ENCODE peak calls at places on chromosomes 11 and 22, in eight cellular contexts. V is heart right ventricle, N is AG04450, C is GM12864, H is neural progenitor cell, F is mammary epithelial cell, P is fibroblast of lung, S is coronary artery. B is an unnamed sample.

GRCh38 chr11:30091728-30092127 is 74.9 kb upstream of the KCNA4 start:
- DNase-seq in S (no peak), F (no peak), C (no peak), H (no peak), N (no peak), P (no peak), V (no peak), B (no peak)

GRCh38 chr22:38424525-38425080 is 30.4 kb downstream of the KCNJ4 start:
- DNase-seq in S (no peak), C (no peak), F (no peak), N (no peak), V (no peak), H (no peak), P (no peak), B (no peak)

GRCh38 chr22:50252081-50253045 is 1.3 kb upstream of the HDAC10 start:
- DNase-seq in V (peak; percentile 76), C (no peak), P (peak; percentile 47), H (peak; percentile 83), S (no peak), F (peak; percentile 64), N (no peak), B (peak; percentile 61)

GRCh38 chr11:1301220-1302000 is 8.0 kb downstream of the TOLLIP start:
- DNase-seq in F (no peak), S (peak; percentile 61), C (no peak), V (no peak), H (no peak), N (no peak), P (no peak), B (no peak)

GRCh38 chr22:45082795-45083194 is 73.0 kb upstream of the PHF21B start:
- DNase-seq in V (no peak), C (no peak), H (peak; percentile 52), N (no peak), F (no peak), P (no peak), S (no peak), B (no peak)

GRCh38 chr22:26592368-26593015 is 2.6 kb upstream of the TPST2 start:
- DNase-seq in P (no peak), S (no peak), V (no peak), N (no peak), H (no peak), C (peak; percentile 54), F (peak; percentile 53), B (peak; percentile 46)

GRCh38 chr22:41021655-41022454 is 70.5 kb upstream of the EP300 start:
- DNase-seq in F (peak; percentile 53), C (no peak), H (peak; percentile 76), P (peak; percentile 35), S (peak; percentile 81), V (peak; percentile 64), N (no peak), B (peak; percentile 76)

GRCh38 chr11:70073881-70074371 is 4.2 kb upstream of the ANO1 start:
- DNase-seq in P (peak; percentile 90), F (peak; percentile 91), S (peak; percentile 62), C (no peak), V (peak; percentile 75), N (no peak), H (no peak), B (peak; percentile 34)

GRCh38 chr22:39994566-39995345 is at the start of gene FAM83F:
- DNase-seq in P (no peak), C (no peak), N (no peak), F (peak; percentile 69), H (peak; percentile 78), S (no peak), V (no peak), B (no peak)

GRCh38 chr22:38109391-38110000 is 988 bp downstream of the BAIAP2L2 start:
- DNase-seq in F (no peak), V (no peak), C (no peak), P (no peak), N (no peak), S (no peak), H (peak; percentile 31), B (no peak)

GRCh38 chr11:63635762-63636465 is 21.7 kb upstream of the PLAAT3 start:
- DNase-seq in P (peak; percentile 41), H (peak; percentile 83), V (peak; percentile 49), C (peak; percentile 30), S (no peak), F (peak; percentile 37), N (peak; percentile 27), B (peak; percentile 26)

GRCh38 chr22:31588970-31589675 is 72.9 kb downstream of the PISD start:
- DNase-seq in H (no peak), F (no peak), C (no peak), V (no peak), S (peak; percentile 64), P (no peak), N (no peak), B (no peak)
- TF ChIP-seq CTCF in H (no peak), F (no peak), C (no peak), V (no peak), S (no peak), P (no peak), N (no peak), B (no peak)

GRCh38 chr11:3166268-3167142 is 1.4 kb upstream of the OSBPL5 start:
- DNase-seq in F (no peak), C (no peak), S (no peak), N (no peak), V (no peak), P (no peak), H (peak; percentile 54), B (no peak)

GRCh38 chr11:3164540-3165151 is 464 bp downstream of the OSBPL5 start:
- DNase-seq in C (no peak), F (no peak), V (no peak), S (no peak), N (no peak), H (peak; percentile 74), P (no peak), B (no peak)

GRCh38 chr11:3164138-3164539 is 971 bp downstream of the OSBPL5 start:
- DNase-seq in C (no peak), F (no peak), V (no peak), H (no peak), N (no peak), S (no peak), P (no peak), B (no peak)

GRCh38 chr11:3165916-3166267 is 782 bp upstream of the OSBPL5 start:
- DNase-seq in F (no peak), C (no peak), V (no peak), H (no peak), P (no peak), S (peak; percentile 68), N (no peak), B (no peak)

GRCh38 chr11:3165152-3165705 is at the start of gene OSBPL5:
- DNase-seq in N (peak; percentile 23), H (peak; percentile 81), S (peak; percentile 81), V (peak; percentile 86), C (no peak), P (peak; percentile 73), F (peak; percentile 42), B (no peak)
- H3K4me3 ChIP-seq in N (peak within 1 kb of the TSS; percentile 89), H (peak within 1 kb of the TSS; percentile 73), S (peak within 1 kb of the TSS; percentile 96), V (peak within 1 kb of the TSS; percentile 76), C (no peak within 1 kb of the TSS), P (peak within 1 kb of the TSS; percentile 85), F (peak within 1 kb of the TSS; percentile 82), B (no peak within 1 kb of the TSS)

DNA sequence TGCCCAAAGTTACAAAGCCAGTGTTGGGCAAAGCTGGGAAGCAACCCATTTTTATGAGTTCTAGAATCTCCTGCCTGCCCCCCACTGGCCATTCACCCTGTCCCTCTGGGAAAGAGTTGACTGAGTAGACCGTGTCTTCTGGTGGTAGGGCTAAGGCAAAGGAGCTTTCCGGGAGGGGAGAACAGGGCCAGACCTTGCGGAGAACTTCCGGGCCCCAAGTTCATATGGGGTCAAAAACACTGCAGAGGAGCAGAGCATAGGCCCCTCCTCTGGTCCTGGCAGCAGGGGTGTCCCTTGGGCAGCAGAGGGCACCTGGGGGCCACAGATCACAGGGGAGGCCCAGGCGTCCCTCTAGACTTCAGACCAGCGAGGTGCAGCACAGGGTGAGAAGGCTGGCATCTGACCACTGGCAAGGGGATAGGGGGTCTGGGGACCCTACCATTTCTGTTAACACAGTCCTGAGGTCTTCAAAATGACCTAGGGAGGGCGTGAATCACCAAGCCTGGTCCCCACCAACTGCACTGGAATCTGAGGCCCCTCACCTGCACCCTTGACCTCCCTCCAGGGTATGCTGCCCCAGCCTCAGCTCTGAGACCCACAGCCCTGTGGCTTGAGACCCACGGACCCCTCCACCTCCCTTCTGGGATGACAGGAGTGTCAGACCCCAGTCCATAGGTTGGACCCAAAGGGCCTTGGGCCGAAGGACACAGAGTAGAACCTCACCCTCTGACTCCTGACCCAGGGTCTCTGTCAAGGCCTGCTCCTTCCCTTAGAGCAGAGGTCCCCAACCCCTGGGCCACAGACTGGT is 1.3 kb upstream of the ARAP1 start:
- DNase-seq in N (no peak), F (no peak), S (no peak), P (no peak), C (no peak), H (no peak), V (no peak), B (no peak)
- TF ChIP-seq CTCF in N (no peak), F (peak; percentile 8), S (no peak), P (peak; percentile 10), C (no peak), H (no peak), V (no peak), B (no peak)

GRCh38 chr11:62599069-62599696 is 2.5 kb downstream of the MTA2 start:
- DNase-seq in N (peak; percentile 98), S (peak; percentile 99), V (peak; percentile 97), H (peak; percentile 77), C (peak; percentile 99), F (peak; percentile 95), P (peak; percentile 99), B (peak; percentile 89)
- H3K4me3 ChIP-seq in N (peak overlapping the region; percentile 80), S (peak overlapping the region; percentile 90), V (peak overlapping the region; percentile 100), H (peak overlapping the region; percentile 87), C (peak overlapping the region; percentile 95), F (peak overlapping the region; percentile 78), P (peak overlapping the region; percentile 15), B (peak overlapping the region; percentile 93)